ENCODE peak calls at places on chromosomes 1 and 21, in six cellular contexts. One of them, this sample, is unnamed.
A peak's percentile ranks its signal among the peaks of the same experiment; 100 is the strongest.

GRCh38 chr21:33755354-33755753 is 113.1 kb downstream of the ITSN1 start:
- DNase-seq in stimulated activated CD4-positive, alpha-beta T cell treated with anti-CD3 and anti-CD28 coated beads, Interleukin-12 subunit alpha, Interleukin-12 subunit beta, amount 100 ng/mL, for 4 hours: no peak
- DNase-seq in stimulated activated naive CD8-positive, alpha-beta T cell treated with anti-CD3 and anti-CD28 coated beads, Interleukin-15, Interleukin-2, amounts not matched to agents 100 U/mL and 50 U/mL, for 24 hours: no peak
- DNase-seq in SIG-M5: no peak
- DNase-seq in body of pancreas: no peak
- DNase-seq in NCI-H524: no peak
- DNase-seq in this sample: no peak

GRCh38 chr1:115670476-115671175 is 28.9 kb downstream of the VANGL1 start:
- DNase-seq in stimulated activated CD4-positive, alpha-beta T cell treated with anti-CD3 and anti-CD28 coated beads, Interleukin-12 subunit alpha, Interleukin-12 subunit beta, amount 100 ng/mL, for 4 hours: no peak
- DNase-seq in stimulated activated naive CD8-positive, alpha-beta T cell treated with anti-CD3 and anti-CD28 coated beads, Interleukin-15, Interleukin-2, amounts not matched to agents 100 U/mL and 50 U/mL, for 24 hours: no peak
- DNase-seq in SIG-M5: no peak
- DNase-seq in body of pancreas: peak; percentile 70
- DNase-seq in NCI-H524: no peak
- DNase-seq in this sample: no peak

GRCh38 chr1:64183985-64184440 is 19.4 kb upstream of the UBE2U start:
- DNase-seq in stimulated activated CD4-positive, alpha-beta T cell treated with anti-CD3 and anti-CD28 coated beads, Interleukin-12 subunit alpha, Interleukin-12 subunit beta, amount 100 ng/mL, for 4 hours: no peak
- DNase-seq in stimulated activated naive CD8-positive, alpha-beta T cell treated with anti-CD3 and anti-CD28 coated beads, Interleukin-15, Interleukin-2, amounts not matched to agents 100 U/mL and 50 U/mL, for 24 hours: no peak
- DNase-seq in SIG-M5: no peak
- DNase-seq in body of pancreas: no peak
- DNase-seq in NCI-H524: no peak
- DNase-seq in this sample: peak; percentile 96

GRCh38 chr1:66464802-66465201 is 69.2 kb upstream of the SGIP1 start:
- DNase-seq in stimulated activated CD4-positive, alpha-beta T cell treated with anti-CD3 and anti-CD28 coated beads, Interleukin-12 subunit alpha, Interleukin-12 subunit beta, amount 100 ng/mL, for 4 hours: no peak
- DNase-seq in stimulated activated naive CD8-positive, alpha-beta T cell treated with anti-CD3 and anti-CD28 coated beads, Interleukin-15, Interleukin-2, amounts not matched to agents 100 U/mL and 50 U/mL, for 24 hours: no peak
- DNase-seq in SIG-M5: no peak
- DNase-seq in body of pancreas: no peak
- DNase-seq in NCI-H524: no peak
- DNase-seq in this sample: peak; percentile 89

GRCh38 chr1:9628541-9629444 is 22.7 kb upstream of the PIK3CD start:
- DNase-seq in stimulated activated CD4-positive, alpha-beta T cell treated with anti-CD3 and anti-CD28 coated beads, Interleukin-12 subunit alpha, Interleukin-12 subunit beta, amount 100 ng/mL, for 4 hours: peak; percentile 40
- DNase-seq in stimulated activated naive CD8-positive, alpha-beta T cell treated with anti-CD3 and anti-CD28 coated beads, Interleukin-15, Interleukin-2, amounts not matched to agents 100 U/mL and 50 U/mL, for 24 hours: peak; percentile 82
- DNase-seq in SIG-M5: no peak
- DNase-seq in body of pancreas: no peak
- DNase-seq in NCI-H524: no peak
- DNase-seq in this sample: no peak

GRCh38 chr1:64966158-64966963 is at the start of gene JAK1:
- DNase-seq in stimulated activated CD4-positive, alpha-beta T cell treated with anti-CD3 and anti-CD28 coated beads, Interleukin-12 subunit alpha, Interleukin-12 subunit beta, amount 100 ng/mL, for 4 hours: peak; percentile 91
- DNase-seq in stimulated activated naive CD8-positive, alpha-beta T cell treated with anti-CD3 and anti-CD28 coated beads, Interleukin-15, Interleukin-2, amounts not matched to agents 100 U/mL and 50 U/mL, for 24 hours: peak; percentile 94
- DNase-seq in SIG-M5: no peak
- DNase-seq in body of pancreas: peak; percentile 88
- DNase-seq in NCI-H524: peak; percentile 77
- DNase-seq in this sample: peak; percentile 38

GRCh38 chr1:110605901-110606783 is at the start of gene KCNA2:
- DNase-seq in stimulated activated CD4-positive, alpha-beta T cell treated with anti-CD3 and anti-CD28 coated beads, Interleukin-12 subunit alpha, Interleukin-12 subunit beta, amount 100 ng/mL, for 4 hours: no peak
- DNase-seq in stimulated activated naive CD8-positive, alpha-beta T cell treated with anti-CD3 and anti-CD28 coated beads, Interleukin-15, Interleukin-2, amounts not matched to agents 100 U/mL and 50 U/mL, for 24 hours: peak; percentile 18
- DNase-seq in SIG-M5: no peak
- DNase-seq in body of pancreas: peak; percentile 74
- DNase-seq in NCI-H524: peak; percentile 66
- DNase-seq in this sample: no peak

GRCh38 chr1:19045898-19046889 is 89.7 kb upstream of the IFFO2 start:
- DNase-seq in stimulated activated CD4-positive, alpha-beta T cell treated with anti-CD3 and anti-CD28 coated beads, Interleukin-12 subunit alpha, Interleukin-12 subunit beta, amount 100 ng/mL, for 4 hours: no peak
- DNase-seq in stimulated activated naive CD8-positive, alpha-beta T cell treated with anti-CD3 and anti-CD28 coated beads, Interleukin-15, Interleukin-2, amounts not matched to agents 100 U/mL and 50 U/mL, for 24 hours: no peak
- DNase-seq in SIG-M5: no peak
- DNase-seq in body of pancreas: peak; percentile 65
- DNase-seq in NCI-H524: peak; percentile 13
- DNase-seq in this sample: no peak

GRCh38 chr1:232538224-232538942 is 91.5 kb downstream of the SIPA1L2 start:
- DNase-seq in stimulated activated CD4-positive, alpha-beta T cell treated with anti-CD3 and anti-CD28 coated beads, Interleukin-12 subunit alpha, Interleukin-12 subunit beta, amount 100 ng/mL, for 4 hours: no peak
- DNase-seq in stimulated activated naive CD8-positive, alpha-beta T cell treated with anti-CD3 and anti-CD28 coated beads, Interleukin-15, Interleukin-2, amounts not matched to agents 100 U/mL and 50 U/mL, for 24 hours: no peak
- DNase-seq in SIG-M5: no peak
- DNase-seq in body of pancreas: no peak
- DNase-seq in NCI-H524: no peak
- DNase-seq in this sample: peak; percentile 63

GRCh38 chr1:206544562-206545257 is 37.4 kb downstream of the RASSF5 start:
- DNase-seq in stimulated activated CD4-positive, alpha-beta T cell treated with anti-CD3 and anti-CD28 coated beads, Interleukin-12 subunit alpha, Interleukin-12 subunit beta, amount 100 ng/mL, for 4 hours: peak; percentile 82
- DNase-seq in stimulated activated naive CD8-positive, alpha-beta T cell treated with anti-CD3 and anti-CD28 coated beads, Interleukin-15, Interleukin-2, amounts not matched to agents 100 U/mL and 50 U/mL, for 24 hours: peak; percentile 92
- DNase-seq in SIG-M5: no peak
- DNase-seq in body of pancreas: peak; percentile 72
- DNase-seq in NCI-H524: peak; percentile 63
- DNase-seq in this sample: no peak

GRCh38 chr1:107326823-107327445 is 186.1 kb downstream of the NTNG1 start:
- DNase-seq in stimulated activated CD4-positive, alpha-beta T cell treated with anti-CD3 and anti-CD28 coated beads, Interleukin-12 subunit alpha, Interleukin-12 subunit beta, amount 100 ng/mL, for 4 hours: no peak
- DNase-seq in stimulated activated naive CD8-positive, alpha-beta T cell treated with anti-CD3 and anti-CD28 coated beads, Interleukin-15, Interleukin-2, amounts not matched to agents 100 U/mL and 50 U/mL, for 24 hours: no peak
- DNase-seq in SIG-M5: no peak
- DNase-seq in body of pancreas: no peak
- DNase-seq in NCI-H524: peak; percentile 72
- DNase-seq in this sample: no peak

GRCh38 chr1:28577052-28577678 is 14.9 kb upstream of the RAB42 start:
- DNase-seq in stimulated activated CD4-positive, alpha-beta T cell treated with anti-CD3 and anti-CD28 coated beads, Interleukin-12 subunit alpha, Interleukin-12 subunit beta, amount 100 ng/mL, for 4 hours: peak; percentile 42
- DNase-seq in stimulated activated naive CD8-positive, alpha-beta T cell treated with anti-CD3 and anti-CD28 coated beads, Interleukin-15, Interleukin-2, amounts not matched to agents 100 U/mL and 50 U/mL, for 24 hours: peak; percentile 35
- DNase-seq in SIG-M5: no peak
- DNase-seq in body of pancreas: no peak
- DNase-seq in NCI-H524: no peak
- DNase-seq in this sample: no peak

GRCh38 chr1:234840843-234841242 is 230.9 kb upstream of the IRF2BP2 start:
- DNase-seq in stimulated activated CD4-positive, alpha-beta T cell treated with anti-CD3 and anti-CD28 coated beads, Interleukin-12 subunit alpha, Interleukin-12 subunit beta, amount 100 ng/mL, for 4 hours: no peak
- DNase-seq in stimulated activated naive CD8-positive, alpha-beta T cell treated with anti-CD3 and anti-CD28 coated beads, Interleukin-15, Interleukin-2, amounts not matched to agents 100 U/mL and 50 U/mL, for 24 hours: peak; percentile 42
- DNase-seq in SIG-M5: no peak
- DNase-seq in body of pancreas: no peak
- DNase-seq in NCI-H524: no peak
- DNase-seq in this sample: no peak

GRCh38 chr1:57319165-57319564 is 104.7 kb downstream of the DAB1 start:
- DNase-seq in stimulated activated CD4-positive, alpha-beta T cell treated with anti-CD3 and anti-CD28 coated beads, Interleukin-12 subunit alpha, Interleukin-12 subunit beta, amount 100 ng/mL, for 4 hours: no peak
- DNase-seq in stimulated activated naive CD8-positive, alpha-beta T cell treated with anti-CD3 and anti-CD28 coated beads, Interleukin-15, Interleukin-2, amounts not matched to agents 100 U/mL and 50 U/mL, for 24 hours: no peak
- DNase-seq in SIG-M5: no peak
- DNase-seq in body of pancreas: no peak
- DNase-seq in NCI-H524: no peak
- DNase-seq in this sample: peak; percentile 9

GRCh38 chr1:1353389-1354151 is 4.4 kb upstream of the DVL1 start:
- DNase-seq in stimulated activated CD4-positive, alpha-beta T cell treated with anti-CD3 and anti-CD28 coated beads, Interleukin-12 subunit alpha, Interleukin-12 subunit beta, amount 100 ng/mL, for 4 hours: no peak
- DNase-seq in stimulated activated naive CD8-positive, alpha-beta T cell treated with anti-CD3 and anti-CD28 coated beads, Interleukin-15, Interleukin-2, amounts not matched to agents 100 U/mL and 50 U/mL, for 24 hours: no peak
- DNase-seq in SIG-M5: no peak
- DNase-seq in body of pancreas: peak; percentile 27
- DNase-seq in NCI-H524: no peak
- DNase-seq in this sample: no peak

GRCh38 chr1:235972316-235973090 is 92.4 kb downstream of the NID1 start:
- DNase-seq in stimulated activated CD4-positive, alpha-beta T cell treated with anti-CD3 and anti-CD28 coated beads, Interleukin-12 subunit alpha, Interleukin-12 subunit beta, amount 100 ng/mL, for 4 hours: no peak
- DNase-seq in stimulated activated naive CD8-positive, alpha-beta T cell treated with anti-CD3 and anti-CD28 coated beads, Interleukin-15, Interleukin-2, amounts not matched to agents 100 U/mL and 50 U/mL, for 24 hours: no peak
- DNase-seq in SIG-M5: no peak
- DNase-seq in body of pancreas: no peak
- DNase-seq in NCI-H524: no peak
- DNase-seq in this sample: peak; percentile 56

GRCh38 chr1:48203287-48203900 is 19.1 kb upstream of the SLC5A9 start:
- DNase-seq in stimulated activated CD4-positive, alpha-beta T cell treated with anti-CD3 and anti-CD28 coated beads, Interleukin-12 subunit alpha, Interleukin-12 subunit beta, amount 100 ng/mL, for 4 hours: no peak
- DNase-seq in stimulated activated naive CD8-positive, alpha-beta T cell treated with anti-CD3 and anti-CD28 coated beads, Interleukin-15, Interleukin-2, amounts not matched to agents 100 U/mL and 50 U/mL, for 24 hours: no peak
- DNase-seq in SIG-M5: no peak
- DNase-seq in body of pancreas: no peak
- DNase-seq in NCI-H524: peak; percentile 45
- DNase-seq in this sample: no peak